ENCODE peak calls at places on chromosomes 4 and X, in five cellular contexts. B, J, S, R and W are unnamed samples.

GRCh38 chr4:122481766-122482405 is 25.4 kb upstream of the IL2 start:
- DNase-seq in B (no peak), J (no peak), S (no peak), R (no peak), W (peak)

GRCh38 chrX:134661295-134661694 is 3.0 kb upstream of the PLAC1 start:
- DNase-seq in B (no peak), J (no peak), R (no peak), S (no peak), W (no peak)

GRCh38 chr4:142110136-142110535 is 473.8 kb downstream of the IL15 start:
- DNase-seq in S (no peak), B (peak), J (no peak), R (no peak), W (no peak)

GRCh38 chr4:13476915-13477314 is 7.2 kb downstream of the RAB28 start:
- DNase-seq in S (no peak), B (peak), J (no peak), R (no peak), W (no peak)

GRCh38 chrX:24796204-24796603 is 102.5 kb downstream of the POLA1 start:
- DNase-seq in B (no peak), S (no peak), R (no peak), J (no peak), W (no peak)

GRCh38 chr4:89029591-89029990 is 27.4 kb downstream of the FAM13A start:
- DNase-seq in B (no peak), S (no peak), R (no peak), J (no peak), W (no peak)

GRCh38 chr4:71526626-71527406 is 188.0 kb downstream of the SLC4A4 start:
- DNase-seq in S (no peak), B (no peak), R (no peak), J (no peak), W (no peak)

GRCh38 chrX:67614414-67614813 is 70.6 kb downstream of the AR start:
- DNase-seq in B (peak), S (no peak), J (no peak), R (no peak), W (no peak)

GRCh38 chrX:21524008-21524407 is 134.1 kb downstream of the KLHL34 start:
- DNase-seq in R (no peak), S (no peak), J (no peak), B (peak), W (no peak)

GRCh38 chr4:168629561-168629960 is 132.7 kb downstream of the PALLD start:
- DNase-seq in J (no peak), R (no peak), S (no peak), B (no peak), W (no peak)

GRCh38 chr4:119046263-119046662 is 89.4 kb upstream of the MYOZ2 start:
- DNase-seq in R (peak), B (no peak), J (peak), S (peak), W (no peak)

GRCh38 chr4:145034727-145035211 is 63.2 kb downstream of the ANAPC10 start:
- DNase-seq in B (peak), J (no peak), S (no peak), R (no peak), W (no peak)

GRCh38 chrX:40172169-40172979 is 74.6 kb upstream of the BCOR start:
- DNase-seq in R (peak), S (peak), J (peak), B (peak), W (peak)

GRCh38 chrX:43958529-43958928 is 14.7 kb downstream of the NDP start:
- DNase-seq in R (no peak), B (peak), S (no peak), J (no peak), W (peak)

GRCh38 chr4:27141530-27141929 is 280.9 kb downstream of the STIM2 start:
- DNase-seq in B (no peak), J (no peak), R (no peak), S (no peak), W (no peak)

GRCh38 chr4:88823058-88823919 is 125.7 kb upstream of the NAP1L5 start:
- DNase-seq in R (peak), J (peak), B (peak), S (peak), W (peak)

GRCh38 chr4:121308328-121308663 is 72.5 kb downstream of the QRFPR start:
- DNase-seq in S (no peak), R (no peak), J (no peak), B (no peak), W (no peak)

GRCh38 chr4:22187203-22187835 is 238.7 kb upstream of the KCNIP4 start:
- DNase-seq in B (no peak), J (no peak), S (no peak), R (no peak), W (no peak)

GRCh38 chrX:130253916-130254315 is 14.8 kb downstream of the ZNF280C start:
- DNase-seq in J (no peak), R (no peak), S (no peak), B (no peak), W (no peak)
- H3K4me3 ChIP-seq in J (no peak), R (no peak), S (no peak), B (no peak), W (no peak)

DNA sequence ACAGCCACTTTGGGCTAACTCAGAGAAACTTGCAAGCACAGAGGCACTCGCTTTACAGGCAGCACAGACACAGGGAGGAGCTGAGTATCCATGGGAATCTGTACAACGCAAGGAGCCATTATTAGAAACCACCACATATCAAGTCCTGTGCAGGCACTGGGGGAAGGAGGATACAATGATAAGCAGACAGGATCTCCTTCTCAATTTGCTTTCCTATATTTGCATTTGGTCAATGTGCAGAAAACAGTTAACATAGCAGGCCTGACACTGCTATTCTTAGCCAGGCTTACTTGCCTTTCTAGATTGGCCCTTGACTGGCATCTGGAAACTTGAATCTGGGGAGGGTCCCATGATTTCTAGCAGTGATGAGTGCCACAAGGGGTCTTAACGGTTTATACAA is 65.8 kb downstream of the TEC start:
- DNase-seq in J (no peak), B (no peak), S (no peak), R (no peak), W (no peak)
- H3K4me3 ChIP-seq in J (no peak), B (no peak), S (no peak), R (no peak), W (no peak)

GRCh38 chrX:129980540-129981206 is 1.8 kb upstream of the BCORL1 start:
- DNase-seq in J (peak), R (peak), S (peak), B (no peak), W (no peak)

GRCh38 chrX:129981207-129981553 is 1.3 kb upstream of the BCORL1 start:
- DNase-seq in B (no peak), J (no peak), S (no peak), R (no peak), W (no peak)

GRCh38 chrX:129982300-129983246 is at the start of gene BCORL1:
- DNase-seq in R (peak), S (peak), B (peak), J (peak), W (peak)

GRCh38 chrX:129980043-129980442 is 2.4 kb upstream of the BCORL1 start:
- DNase-seq in B (no peak), J (peak), R (no peak), S (peak), W (no peak)

DNA sequence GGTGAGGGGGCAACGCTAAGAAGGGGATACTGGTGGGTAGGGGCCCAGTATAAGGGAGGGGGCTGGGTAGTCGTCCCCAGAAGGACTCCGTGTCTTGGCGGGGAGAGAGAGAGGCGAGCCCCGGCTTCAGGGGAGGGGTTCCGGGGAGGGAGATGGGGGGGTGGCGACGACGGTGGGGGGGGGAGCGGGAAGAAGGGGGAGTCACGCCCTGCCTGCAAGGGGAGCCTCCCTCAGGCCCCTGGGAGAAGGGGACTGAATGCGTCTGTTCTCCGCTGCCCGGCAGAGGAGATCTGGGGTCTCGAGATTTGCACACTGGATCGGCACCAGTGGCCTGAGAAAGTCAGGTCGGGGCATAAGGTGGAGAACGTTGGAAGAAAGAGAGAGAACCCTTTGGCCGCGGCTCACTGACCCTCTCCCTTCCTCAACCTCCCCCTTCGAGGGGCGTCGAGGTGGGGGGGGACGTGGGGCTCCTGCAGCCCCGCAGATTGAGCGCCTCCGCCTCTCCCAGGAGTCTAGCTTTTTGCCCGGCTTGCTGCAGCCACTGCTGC is 609 bp upstream of the BCORL1 start:
- DNase-seq in B (no peak), J (peak), S (no peak), R (no peak), W (no peak)
- H3K4me3 ChIP-seq in B (peak), J (no peak), S (no peak), R (no peak), W (no peak)

GRCh38 chr4:136581119-136581518 is 951.2 kb downstream of the PCDH18 start:
- DNase-seq in R (no peak), J (no peak), S (no peak), B (no peak), W (no peak)
- H3K4me3 ChIP-seq in R (no peak), J (no peak), S (no peak), B (no peak), W (no peak)

GRCh38 chr4:148444296-148445070 is 2.3 kb upstream of the NR3C2 start:
- DNase-seq in B (no peak), S (peak), J (peak), R (peak), W (peak)

GRCh38 chr4:148443550-148444295 is 1.5 kb upstream of the NR3C2 start:
- DNase-seq in J (peak), S (peak), R (peak), B (no peak), W (peak)

GRCh38 chr4:148445903-148446261 is 3.7 kb upstream of the NR3C2 start:
- DNase-seq in S (no peak), B (no peak), R (no peak), J (no peak), W (no peak)

GRCh38 chr4:148442830-148443549 is 776 bp upstream of the NR3C2 start:
- DNase-seq in S (peak), R (peak), B (no peak), J (no peak), W (no peak)

GRCh38 chr4:148445071-148445902 is 3.1 kb upstream of the NR3C2 start:
- DNase-seq in B (no peak), R (peak), J (peak), S (peak), W (peak)
- H3K4me3 ChIP-seq in B (peak), R (peak), J (peak), S (peak), W (peak)

GRCh38 chr4:8895295-8895694 is 23.7 kb upstream of the HMX1 start:
- DNase-seq in J (no peak), R (no peak), B (no peak), S (no peak), W (no peak)

GRCh38 chr4:8893227-8893623 is 21.6 kb upstream of the HMX1 start:
- DNase-seq in J (no peak), R (no peak), B (no peak), S (no peak), W (no peak)

GRCh38 chr4:8894424-8894816 is 22.8 kb upstream of the HMX1 start:
- DNase-seq in S (no peak), R (no peak), B (no peak), J (no peak), W (no peak)

GRCh38 chr4:8892556-8893226 is 21.1 kb upstream of the HMX1 start:
- DNase-seq in J (no peak), S (no peak), R (no peak), B (no peak), W (no peak)

GRCh38 chr4:8893624-8894423 is 22.2 kb upstream of the HMX1 start:
- DNase-seq in J (no peak), S (no peak), R (no peak), B (no peak), W (no peak)
- H3K4me3 ChIP-seq in J (no peak), S (no peak), R (peak), B (no peak), W (no peak)

GRCh38 chrX:38804481-38805293 is 3.4 kb downstream of the MID1IP1 start:
- DNase-seq in B (no peak), J (peak), R (peak), S (peak), W (no peak)

GRCh38 chrX:38805294-38806053 is 4.2 kb downstream of the MID1IP1 start:
- DNase-seq in R (peak), S (peak), B (peak), J (peak), W (peak)

GRCh38 chrX:38806054-38806389 is 4.8 kb downstream of the MID1IP1 start:
- DNase-seq in J (no peak), S (no peak), B (no peak), R (no peak), W (no peak)

GRCh38 chrX:38807873-38808272 is 6.6 kb downstream of the MID1IP1 start:
- DNase-seq in J (no peak), B (no peak), S (no peak), R (no peak), W (no peak)

DNA sequence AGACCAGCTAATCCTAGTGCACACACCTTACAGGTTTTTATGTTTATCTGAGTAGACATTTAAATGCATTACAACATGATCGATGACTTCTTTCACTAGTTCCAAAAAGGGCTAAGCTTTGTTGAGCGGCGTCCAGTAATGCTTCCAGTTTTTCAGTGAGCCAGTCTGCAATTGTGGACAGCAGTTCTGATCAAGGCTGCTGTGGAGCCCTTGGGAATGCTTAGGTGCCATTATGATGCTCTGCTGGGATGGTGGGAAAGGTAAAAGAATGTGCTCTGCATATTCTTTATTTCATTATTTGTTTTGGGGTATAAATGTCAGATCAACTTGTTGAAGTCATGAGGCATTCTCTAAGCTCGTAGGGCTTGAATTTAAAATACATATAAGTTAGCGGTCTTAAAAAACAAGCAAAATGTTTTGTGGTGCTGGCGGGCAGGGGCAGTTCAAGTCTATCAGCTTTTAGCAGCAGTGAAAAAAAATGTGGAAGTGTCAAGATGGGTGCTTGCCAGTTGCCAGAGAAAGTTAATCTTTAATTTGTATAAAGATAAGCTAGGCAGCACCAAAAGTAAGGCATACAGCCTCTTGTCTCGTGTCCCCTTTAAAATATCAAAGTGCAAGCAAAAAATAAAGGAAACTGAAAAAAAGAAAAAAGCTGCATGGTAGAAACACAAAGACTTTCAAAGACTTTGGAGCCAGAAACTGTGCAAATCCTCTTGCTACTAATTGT is 5.8 kb downstream of the MID1IP1 start:
- DNase-seq in R (no peak), S (no peak), B (no peak), J (no peak), W (no peak)
- H3K4me3 ChIP-seq in R (peak), S (no peak), B (peak), J (peak), W (no peak)